ENCODE peak calls at places on chromosomes 5 and 9, in seven cellular contexts. U, S, X, R, A, I and G are unnamed samples.

GRCh38 chr9:98603821-98604383 is 104.8 kb downstream of the GABBR2 start:
- ATAC-seq in A (no peak), X (no peak), I (no peak), U (no peak), R (peak), S (no peak), G (peak)

GRCh38 chr5:120706877-120707276 is 242.8 kb downstream of the PRR16 start:
- ATAC-seq in A (no peak), X (no peak), S (no peak), R (no peak), U (no peak), I (no peak), G (no peak)

GRCh38 chr5:74851684-74852353 is 14.4 kb downstream of the FAM169A start:
- ATAC-seq in I (no peak), X (no peak), R (no peak), A (peak), S (peak), U (peak), G (no peak)

GRCh38 chr5:173963107-173963506 is 25.9 kb upstream of the C5orf47 start:
- ATAC-seq in A (peak), R (peak), S (no peak), U (no peak), X (no peak), I (no peak), G (no peak)

GRCh38 chr5:40775846-40776657 is 20.3 kb upstream of the TTC33 start:
- ATAC-seq in R (no peak), A (no peak), U (no peak), I (no peak), S (no peak), X (no peak), G (no peak)

GRCh38 chr5:72465601-72466563 is 41.3 kb downstream of the ZNF366 start:
- ATAC-seq in S (peak), I (no peak), A (no peak), R (no peak), U (peak), X (no peak), G (no peak)

GRCh38 chr5:176466245-176466871 is 18.2 kb downstream of the FAF2 start:
- ATAC-seq in U (no peak), R (peak), X (peak), S (peak), I (no peak), A (peak), G (peak)

GRCh38 chr5:36417221-36417620 is 115.5 kb upstream of the RANBP3L start:
- ATAC-seq in U (peak), R (peak), A (no peak), S (peak), X (no peak), I (no peak), G (no peak)

GRCh38 chr9:93295456-93296076 is 111.6 kb downstream of the WNK2 start:
- ATAC-seq in U (no peak), I (no peak), S (no peak), X (no peak), A (no peak), R (no peak), G (no peak)

GRCh38 chr9:69339620-69340019 is 14.6 kb downstream of the ENTREP1 start:
- ATAC-seq in U (no peak), A (no peak), I (no peak), X (no peak), S (no peak), R (peak), G (no peak)

GRCh38 chr5:112930082-112930344 is 8.0 kb upstream of the REEP5 start:
- ATAC-seq in X (no peak), I (no peak), S (no peak), U (peak), A (no peak), R (no peak), G (no peak)

GRCh38 chr9:14372437-14373318 is 58.7 kb upstream of the NFIB start:
- ATAC-seq in S (peak), X (peak), U (no peak), A (peak), R (peak), I (peak), G (peak)

GRCh38 chr9:16410601-16411285 is 459.7 kb downstream of the BNC2 start:
- ATAC-seq in R (no peak), X (no peak), S (no peak), U (no peak), A (peak), I (no peak), G (no peak)

GRCh38 chr5:4614088-4614487 is 526.0 kb upstream of the ADAMTS16 start:
- ATAC-seq in I (no peak), A (no peak), R (no peak), U (no peak), S (no peak), X (no peak), G (no peak)

GRCh38 chr5:131393498-131393968 is 129.7 kb downstream of the CDC42SE2 start:
- ATAC-seq in X (no peak), I (no peak), S (peak), U (peak), R (peak), A (no peak), G (no peak)

GRCh38 chr5:126099077-126099476 is 324.1 kb upstream of the GRAMD2B start:
- ATAC-seq in U (no peak), A (no peak), I (no peak), X (no peak), S (no peak), R (no peak), G (no peak)

GRCh38 chr5:89280103-89281037 is 397.4 kb upstream of the MEF2C start:
- ATAC-seq in I (no peak), A (no peak), X (no peak), S (no peak), R (no peak), U (peak), G (no peak)

GRCh38 chr5:68458416-68458815 is 242.9 kb downstream of the PIK3R1 start:
- ATAC-seq in R (no peak), X (no peak), U (no peak), A (no peak), I (no peak), S (no peak), G (no peak)

GRCh38 chr5:159851053-159851452 is 65.2 kb upstream of the ADRA1B start:
- ATAC-seq in R (no peak), I (no peak), S (no peak), U (no peak), A (no peak), X (no peak), G (no peak)

GRCh38 chr9:105296889-105297288 is 52.4 kb downstream of the SLC44A1 start:
- ATAC-seq in R (peak), I (no peak), U (no peak), S (peak), A (peak), X (peak), G (peak)

GRCh38 chr5:56291058-56291404 is 57.9 kb upstream of the ANKRD55 start:
- ATAC-seq in S (no peak), R (no peak), A (no peak), X (no peak), I (no peak), U (no peak), G (no peak)

GRCh38 chr5:95818181-95819147 is 4.1 kb downstream of the GLRX start:
- ATAC-seq in S (peak), U (peak), X (peak), A (no peak), R (peak), I (no peak), G (no peak)

GRCh38 chr9:121545875-121546423 is 46.3 kb upstream of the GGTA1 start:
- ATAC-seq in X (peak), U (peak), I (peak), R (peak), A (peak), S (peak), G (peak)

GRCh38 chr5:103657301-103657700 is 94.7 kb upstream of the NUDT12 start:
- ATAC-seq in R (no peak), S (no peak), I (no peak), X (no peak), U (no peak), A (no peak), G (no peak)

GRCh38 chr5:51060953-51061352 is 322.3 kb upstream of the ISL1 start:
- ATAC-seq in U (no peak), I (no peak), X (no peak), S (no peak), R (no peak), A (no peak), G (no peak)

GRCh38 chr9:124007468-124008306 is 3.9 kb upstream of the LHX2 start:
- ATAC-seq in A (no peak), R (no peak), I (no peak), S (no peak), U (no peak), X (no peak), G (no peak)

GRCh38 chr9:94975480-94976452 is 249.3 kb downstream of the AOPEP start:
- ATAC-seq in S (peak), A (no peak), X (no peak), R (no peak), I (no peak), U (no peak), G (no peak)

GRCh38 chr9:121648172-121648571 is 3.3 kb upstream of the DAB2IP start:
- ATAC-seq in X (no peak), U (no peak), A (no peak), S (no peak), R (no peak), I (no peak), G (no peak)

GRCh38 chr5:160418561-160419457 is at the start of gene SLU7:
- ATAC-seq in R (peak), I (peak), X (peak), S (peak), U (peak), A (peak), G (peak)

GRCh38 chr9:96417610-96418073 is 528 bp downstream of the ZNF367 start:
- ATAC-seq in U (no peak), X (no peak), I (no peak), R (no peak), S (no peak), A (peak), G (no peak)

GRCh38 chr5:111231053-111231586 is 6.9 kb downstream of the CAMK4 start:
- ATAC-seq in X (no peak), S (no peak), U (peak), I (no peak), A (no peak), R (no peak), G (no peak)

GRCh38 chr5:23506329-23507236 is 826 bp upstream of the PRDM9 start:
- ATAC-seq in R (peak), I (no peak), A (peak), S (peak), U (peak), X (peak), G (no peak)

GRCh38 chr9:121222524-121223171 is 21.0 kb upstream of the RAB14 start:
- ATAC-seq in U (no peak), R (no peak), S (peak), A (peak), I (peak), X (no peak), G (no peak)

GRCh38 chr5:168885324-168886120 is 306.4 kb upstream of the PANK3 start:
- ATAC-seq in X (no peak), R (peak), A (no peak), S (no peak), U (no peak), I (no peak), G (no peak)

GRCh38 chr5:31113666-31114065 is 79.8 kb upstream of the CDH6 start:
- ATAC-seq in S (no peak), U (no peak), R (no peak), I (no peak), A (no peak), X (no peak), G (no peak)

DNA sequence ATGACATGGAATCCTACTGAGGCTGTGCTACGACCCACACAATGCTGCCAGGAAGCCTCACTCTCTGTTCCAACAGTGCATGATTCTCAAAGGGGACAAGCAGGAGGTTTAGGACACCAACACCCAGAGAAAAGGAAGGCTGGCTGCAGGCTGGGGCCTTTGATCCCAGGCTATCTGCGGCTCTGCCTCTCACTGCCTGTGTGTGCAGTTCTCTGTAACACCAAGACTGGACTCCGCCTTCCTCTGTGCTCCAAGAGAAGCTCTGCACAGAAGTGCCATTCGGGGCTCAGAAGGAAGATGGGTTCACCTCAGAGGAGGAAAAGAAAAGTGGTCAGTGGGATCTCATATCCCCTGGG is 20.5 kb downstream of the ANKH start:
- ATAC-seq in S (no peak), U (no peak), R (peak), X (no peak), A (no peak), I (no peak), G (no peak)
- TF ChIP-seq POLR2A in S (no peak), U (no peak), R (no peak), X (no peak), A (no peak), I (no peak), G (no peak)

GRCh38 chr9:37914154-37914551 is 10.2 kb upstream of the SLC25A51 start:
- ATAC-seq in U (no peak), A (no peak), X (no peak), R (peak), S (no peak), I (peak), G (no peak)

GRCh38 chr9:37914701-37915358 is 10.9 kb upstream of the SLC25A51 start:
- ATAC-seq in S (no peak), R (no peak), U (no peak), X (no peak), I (no peak), A (no peak), G (no peak)

GRCh38 chr9:37911271-37911681 is 7.3 kb upstream of the SLC25A51 start:
- ATAC-seq in U (no peak), R (no peak), S (no peak), X (no peak), I (no peak), A (no peak), G (no peak)

GRCh38 chr9:37915911-37916470 is 12.1 kb upstream of the SLC25A51 start:
- ATAC-seq in A (no peak), I (no peak), X (no peak), R (no peak), U (no peak), S (no peak), G (no peak)

DNA sequence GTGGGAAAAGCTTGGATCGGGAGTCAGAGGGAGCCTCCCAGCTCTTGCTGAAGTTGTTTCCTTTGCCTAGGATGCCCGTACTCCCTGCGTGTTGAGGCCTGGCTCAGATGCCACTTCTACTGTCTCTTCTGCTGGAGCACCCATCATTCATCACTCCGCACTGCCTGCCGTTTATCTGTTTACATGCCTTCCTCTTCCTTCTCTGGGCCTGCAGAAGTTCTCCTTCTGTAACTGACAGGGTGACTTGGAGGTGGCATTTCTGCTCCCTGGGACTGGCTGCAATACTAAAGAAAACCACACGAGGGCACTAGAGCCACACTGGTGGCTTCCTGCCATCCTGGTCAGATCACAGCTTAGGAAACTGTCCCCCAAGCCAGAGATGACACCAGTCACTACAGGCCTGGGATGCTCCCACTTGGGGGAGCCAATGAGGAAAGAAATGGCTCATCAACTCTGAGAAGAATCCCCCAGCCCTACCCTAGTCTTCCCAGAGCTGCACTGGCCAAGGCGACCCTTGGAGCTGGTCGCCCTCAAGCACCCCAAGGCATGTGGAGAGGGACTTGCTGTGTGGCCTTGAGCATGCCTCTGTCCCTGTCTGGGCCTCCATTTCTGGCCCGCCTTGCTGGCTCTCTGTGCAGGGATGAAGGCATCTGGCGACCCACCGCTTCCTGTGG is 9.7 kb upstream of the SLC25A51 start:
- ATAC-seq in U (peak), A (peak), I (peak), R (peak), S (peak), X (peak), G (peak)
- TF ChIP-seq POLR2A in U (no peak), A (no peak), I (no peak), R (no peak), S (no peak), X (no peak), G (no peak)

GRCh38 chr9:136722969-136723356 is 10.6 kb downstream of the DIPK1B start:
- ATAC-seq in A (no peak), I (peak), S (no peak), U (no peak), R (no peak), X (no peak), G (no peak)
- TF ChIP-seq POLR2A in A (peak), I (no peak), S (no peak), U (no peak), R (no peak), X (no peak), G (no peak)

GRCh38 chr9:10212702-10213101 is 400.1 kb downstream of the PTPRD start:
- ATAC-seq in S (no peak), I (no peak), X (no peak), R (no peak), U (no peak), A (no peak), G (no peak)
- TF ChIP-seq POLR2A in S (no peak), I (no peak), X (no peak), R (no peak), U (no peak), A (no peak), G (no peak)